ENCODE peak calls at places on chromosomes 5 and 9, in nine cellular contexts. Z is left kidney; R is T follicular helper cell; Y is DND-41; D is T1000; L is iPS-NIHi11; P is activated T-cell treated with anti-CD3 and anti-CD28 coated beads, Interleukin-2, amount 50 U/mL, for 4 hours; I is adrenal gland; H is effector CD4-positive, alpha-beta T cell. F is an unnamed sample.

GRCh38 chr5:133252133-133252480 is 200.3 kb downstream of the HSPA4 start:
- DNase-seq in Z (no peak), R (no peak), Y (no peak), D (no peak), L (peak; percentile 57), P (no peak), I (no peak), H (no peak), F (no peak)

GRCh38 chr5:14552017-14552416 is 29.6 kb upstream of the OTULINL start:
- DNase-seq in Z (no peak), R (no peak), Y (no peak), D (no peak), L (no peak), P (no peak), I (no peak), H (no peak), F (peak; percentile 57)

GRCh38 chr5:72377920-72378635 is 57.9 kb downstream of the PTCD2 start:
- DNase-seq in Z (no peak), R (no peak), Y (no peak), D (no peak), L (no peak), P (no peak), I (peak; percentile 85), H (no peak), F (peak; percentile 82)

GRCh38 chr5:61332891-61333350 is 863 bp downstream of the ZSWIM6 start:
- DNase-seq in Z (peak; percentile 67), R (peak; percentile 18), Y (no peak), D (peak; percentile 22), L (peak; percentile 39), P (peak; percentile 11), I (peak; percentile 76), H (peak; percentile 21), F (peak; percentile 64)

GRCh38 chr5:132458651-132459030 is 31.9 kb downstream of the IRF1 start:
- DNase-seq in Z (no peak), R (no peak), Y (no peak), D (no peak), L (no peak), P (no peak), I (no peak), H (no peak), F (peak; percentile 76)

GRCh38 chr9:27203783-27204182 is 93.2 kb downstream of the EQTN start:
- DNase-seq in Z (no peak), R (no peak), Y (no peak), D (no peak), L (no peak), P (no peak), I (no peak), H (no peak), F (no peak)

GRCh38 chr5:139700711-139701693 is 52.9 kb downstream of the CXXC5 start:
- DNase-seq in Z (peak; percentile 80), R (no peak), Y (no peak), D (no peak), L (peak; percentile 40), P (no peak), I (no peak), H (no peak), F (no peak)

GRCh38 chr9:134385873-134386370 is 59.7 kb downstream of the RXRA start:
- DNase-seq in Z (no peak), R (no peak), Y (no peak), D (no peak), L (no peak), P (no peak), I (no peak), H (no peak), F (no peak)

GRCh38 chr5:16805478-16805877 is 130.6 kb downstream of the MYO10 start:
- DNase-seq in Z (no peak), R (no peak), Y (no peak), D (no peak), L (no peak), P (no peak), I (no peak), H (no peak), F (no peak)

GRCh38 chr9:19894975-19895374 is 106.1 kb upstream of the SLC24A2 start:
- DNase-seq in Z (no peak), R (no peak), Y (no peak), D (no peak), L (no peak), P (no peak), I (no peak), H (no peak), F (no peak)

GRCh38 chr9:33161011-33161588 is 6.0 kb downstream of the B4GALT1 start:
- DNase-seq in Z (peak; percentile 56), R (no peak), Y (no peak), D (peak; percentile 76), L (peak; percentile 54), P (peak; percentile 38), I (peak; percentile 92), H (peak; percentile 32), F (peak; percentile 96)

GRCh38 chr5:117888688-117889087 is 1099.7 kb downstream of the DTWD2 start:
- DNase-seq in Z (no peak), R (no peak), Y (peak; percentile 5), D (no peak), L (no peak), P (no peak), I (no peak), H (no peak), F (no peak)

GRCh38 chr9:127221695-127222094 is 42.9 kb upstream of the GARNL3 start:
- DNase-seq in Z (no peak), R (no peak), Y (no peak), D (no peak), L (no peak), P (no peak), I (no peak), H (no peak), F (no peak)

GRCh38 chr9:112842555-112842954 is 48.1 kb downstream of the SLC46A2 start:
- DNase-seq in Z (no peak), R (no peak), Y (no peak), D (no peak), L (no peak), P (no peak), I (no peak), H (no peak), F (no peak)

GRCh38 chr5:149865746-149866145 is 78.8 kb downstream of the PDE6A start:
- DNase-seq in Z (no peak), R (no peak), Y (no peak), D (no peak), L (no peak), P (no peak), I (peak; percentile 9), H (no peak), F (peak; percentile 66)

GRCh38 chr5:93583525-93583798 is 440 bp downstream of the NR2F1 start:
- DNase-seq in Z (no peak), R (no peak), Y (no peak), D (no peak), L (no peak), P (no peak), I (no peak), H (no peak), F (no peak)

GRCh38 chr5:18008940-18009339 is 374.7 kb downstream of the TAF11L14 start:
- DNase-seq in Z (no peak), R (no peak), Y (no peak), D (no peak), L (no peak), P (no peak), I (no peak), H (no peak), F (no peak)

GRCh38 chr5:143449772-143450171 is 46.3 kb upstream of the NR3C1 start:
- DNase-seq in Z (no peak), R (no peak), Y (no peak), D (no peak), L (no peak), P (no peak), I (no peak), H (no peak), F (peak; percentile 31)

GRCh38 chr5:10172242-10172641 is 77.4 kb downstream of the ATPSCKMT start:
- DNase-seq in Z (no peak), R (no peak), Y (no peak), D (no peak), L (no peak), P (no peak), I (no peak), H (no peak), F (no peak)

GRCh38 chr9:20611751-20612287 is 10.5 kb downstream of the MLLT3 start:
- DNase-seq in Z (peak; percentile 52), R (no peak), Y (no peak), D (no peak), L (no peak), P (no peak), I (no peak), H (no peak), F (peak; percentile 79)

GRCh38 chr5:35879649-35880048 is 23.0 kb downstream of the IL7R start:
- DNase-seq in Z (no peak), R (no peak), Y (no peak), D (no peak), L (no peak), P (no peak), I (no peak), H (no peak), F (no peak)

GRCh38 chr9:71854811-71855210 is 56.2 kb downstream of the ABHD17B start:
- DNase-seq in Z (peak; percentile 1), R (no peak), Y (no peak), D (no peak), L (no peak), P (no peak), I (no peak), H (no peak), F (no peak)

GRCh38 chr9:124665391-124666058 is 105.6 kb downstream of the NR6A1 start:
- DNase-seq in Z (no peak), R (no peak), Y (no peak), D (no peak), L (no peak), P (no peak), I (no peak), H (no peak), F (peak; percentile 61)

GRCh38 chr9:38008168-38009034 is 60.6 kb downstream of the SHB start:
- DNase-seq in Z (peak; percentile 66), R (no peak), Y (peak; percentile 35), D (peak; percentile 65), L (peak; percentile 64), P (peak; percentile 18), I (no peak), H (no peak), F (peak; percentile 88)

GRCh38 chr9:137740311-137740710 is 121.5 kb downstream of the EHMT1 start:
- DNase-seq in Z (peak; percentile 58), R (no peak), Y (no peak), D (no peak), L (peak; percentile 55), P (no peak), I (peak; percentile 69), H (no peak), F (peak; percentile 53)

GRCh38 chr5:68554566-68555279 is 339.2 kb downstream of the PIK3R1 start:
- DNase-seq in Z (peak; percentile 47), R (no peak), Y (no peak), D (peak; percentile 65), L (peak; percentile 45), P (no peak), I (peak; percentile 87), H (no peak), F (peak; percentile 93)

F was measured in amniotic epithelial cell.